ENCODE peak calls at places on chromosomes 11 and 22, in seven cellular contexts. W, I, G, O, J, Z and T are unnamed samples.

GRCh38 chr11:77201370-77201769 is 73.3 kb downstream of the MYO7A start:
- DNase-seq in J (no peak), O (no peak), G (no peak), W (no peak), I (peak), Z (no peak), T (no peak)

GRCh38 chr11:112163875-112164521 is at the start of gene IL18:
- DNase-seq in Z (peak), I (peak), O (peak), G (no peak), J (no peak), W (peak), T (peak)

GRCh38 chr11:8382436-8383053 is 118.9 kb upstream of the LMO1 start:
- DNase-seq in G (no peak), O (no peak), I (no peak), W (no peak), Z (no peak), J (no peak), T (no peak)

GRCh38 chr11:60854140-60854846 is 1.5 kb downstream of the PTGDR2 start:
- DNase-seq in I (no peak), G (no peak), Z (peak), J (no peak), O (no peak), W (no peak), T (no peak)

GRCh38 chr11:8720868-8721739 is 38.5 kb downstream of the RPL27A start:
- DNase-seq in I (no peak), W (no peak), J (no peak), O (peak), Z (no peak), G (no peak), T (no peak)

GRCh38 chr11:72191961-72192381 is at the start of gene FOLR1:
- DNase-seq in J (no peak), W (no peak), O (no peak), Z (no peak), G (no peak), I (no peak), T (no peak)

GRCh38 chr11:14124345-14124744 is 161.8 kb downstream of the SPON1 start:
- DNase-seq in J (no peak), O (no peak), I (no peak), Z (no peak), G (no peak), W (no peak), T (no peak)

GRCh38 chr22:39661842-39662676 is 91.5 kb downstream of the CACNA1I start:
- DNase-seq in J (no peak), Z (peak), I (no peak), W (no peak), G (peak), O (peak), T (no peak)

GRCh38 chr11:19110290-19110689 is 6.7 kb upstream of the ZDHHC13 start:
- DNase-seq in J (peak), O (no peak), W (no peak), Z (no peak), I (no peak), G (no peak), T (peak)

GRCh38 chr11:106621479-106621878 is 396.8 kb downstream of the GUCY1A2 start:
- DNase-seq in W (no peak), J (no peak), I (no peak), O (no peak), Z (no peak), G (no peak), T (no peak)

GRCh38 chr22:18954333-18954732 is 18.2 kb upstream of the PRODH start:
- DNase-seq in O (peak), W (peak), Z (peak), G (no peak), J (peak), I (peak), T (peak)

GRCh38 chr22:20033045-20033706 is 12.3 kb downstream of the TANGO2 start:
- DNase-seq in O (no peak), W (no peak), G (no peak), I (peak), J (no peak), Z (no peak), T (no peak)

GRCh38 chr11:65362320-65362931 is 7.9 kb downstream of the TIGD3 start:
- DNase-seq in Z (peak), W (no peak), G (no peak), J (no peak), O (peak), I (no peak), T (no peak)

GRCh38 chr22:47739216-47739615 is 976.8 kb downstream of the TBC1D22A start:
- DNase-seq in Z (no peak), W (no peak), I (no peak), G (no peak), J (no peak), O (no peak), T (no peak)

GRCh38 chr11:19433367-19433766 is 192.6 kb upstream of the E2F8 start:
- DNase-seq in W (no peak), G (no peak), J (no peak), Z (no peak), O (no peak), I (no peak), T (no peak)

GRCh38 chr22:29230916-29231875 is 25.5 kb downstream of the EMID1 start:
- DNase-seq in O (no peak), G (no peak), W (no peak), Z (peak), I (no peak), J (no peak), T (no peak)
- H3K4me3 ChIP-seq in O (no peak), G (no peak), W (no peak), Z (no peak), I (no peak), J (no peak), T (no peak)

GRCh38 chr22:44727709-44728108 is 24.7 kb upstream of the ARHGAP8 start:
- DNase-seq in W (no peak), G (no peak), J (no peak), I (peak), O (no peak), Z (no peak), T (no peak)
- TF ChIP-seq POLR2A in W (no peak), G (no peak), J (no peak), I (no peak), O (no peak), Z (no peak), T (no peak)

GRCh38 chr22:31340765-31341247 is 5.3 kb downstream of the PATZ1 start:
- DNase-seq in O (no peak), Z (no peak), G (no peak), J (no peak), I (no peak), W (no peak), T (no peak)
- H3K4me3 ChIP-seq in O (no peak), Z (no peak), G (no peak), J (no peak), I (no peak), W (no peak), T (no peak)

GRCh38 chr22:24592846-24593809 is at the start of gene LRRC75B:
- DNase-seq in G (peak), W (peak), Z (peak), I (peak), J (peak), O (peak), T (peak)
- TF ChIP-seq POLR2A in G (no peak), W (peak), Z (no peak), I (peak), J (no peak), O (peak), T (no peak)

DNA sequence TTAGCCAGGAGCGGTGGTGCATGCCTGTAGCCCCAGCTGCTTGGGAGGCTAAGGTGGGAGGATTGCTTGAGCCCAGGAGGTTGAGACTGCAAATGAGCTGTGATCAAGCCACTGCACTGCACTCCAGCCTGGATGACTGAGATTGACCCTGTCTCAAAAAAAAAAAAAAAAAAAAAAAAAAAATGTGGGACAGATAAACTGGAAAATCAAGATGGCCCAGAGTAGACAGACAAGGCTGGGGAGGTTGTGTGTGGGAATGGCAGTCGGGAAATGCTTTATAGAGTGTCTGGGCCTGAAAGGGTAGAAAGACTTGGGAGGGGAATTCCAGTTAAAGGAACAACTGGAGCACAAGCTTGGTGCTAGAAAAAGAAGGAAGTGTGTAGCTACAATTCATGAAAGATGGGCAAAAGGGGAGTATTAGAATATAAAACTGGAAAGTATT is 18.2 kb upstream of the WDR74 start:
- DNase-seq in I (no peak), G (no peak), W (no peak), O (no peak), Z (no peak), J (no peak), T (no peak)
- H3K4me3 ChIP-seq in I (no peak), G (no peak), W (peak), O (no peak), Z (peak), J (no peak), T (no peak)

GRCh38 chr22:46238541-46238940 is 11.6 kb downstream of the CDPF1 start:
- DNase-seq in I (no peak), W (no peak), Z (peak), J (no peak), O (no peak), G (no peak), T (no peak)

GRCh38 chr22:46240073-46240472 is 10.0 kb downstream of the CDPF1 start:
- DNase-seq in O (no peak), Z (no peak), G (no peak), I (no peak), W (no peak), J (no peak), T (no peak)

GRCh38 chr22:46234851-46235437 is 15.1 kb downstream of the CDPF1 start:
- DNase-seq in Z (no peak), O (no peak), J (no peak), W (no peak), I (no peak), G (no peak), T (no peak)

GRCh38 chr22:46239261-46240048 is 10.6 kb downstream of the CDPF1 start:
- DNase-seq in G (no peak), O (no peak), I (no peak), W (no peak), J (no peak), Z (peak), T (peak)

DNA sequence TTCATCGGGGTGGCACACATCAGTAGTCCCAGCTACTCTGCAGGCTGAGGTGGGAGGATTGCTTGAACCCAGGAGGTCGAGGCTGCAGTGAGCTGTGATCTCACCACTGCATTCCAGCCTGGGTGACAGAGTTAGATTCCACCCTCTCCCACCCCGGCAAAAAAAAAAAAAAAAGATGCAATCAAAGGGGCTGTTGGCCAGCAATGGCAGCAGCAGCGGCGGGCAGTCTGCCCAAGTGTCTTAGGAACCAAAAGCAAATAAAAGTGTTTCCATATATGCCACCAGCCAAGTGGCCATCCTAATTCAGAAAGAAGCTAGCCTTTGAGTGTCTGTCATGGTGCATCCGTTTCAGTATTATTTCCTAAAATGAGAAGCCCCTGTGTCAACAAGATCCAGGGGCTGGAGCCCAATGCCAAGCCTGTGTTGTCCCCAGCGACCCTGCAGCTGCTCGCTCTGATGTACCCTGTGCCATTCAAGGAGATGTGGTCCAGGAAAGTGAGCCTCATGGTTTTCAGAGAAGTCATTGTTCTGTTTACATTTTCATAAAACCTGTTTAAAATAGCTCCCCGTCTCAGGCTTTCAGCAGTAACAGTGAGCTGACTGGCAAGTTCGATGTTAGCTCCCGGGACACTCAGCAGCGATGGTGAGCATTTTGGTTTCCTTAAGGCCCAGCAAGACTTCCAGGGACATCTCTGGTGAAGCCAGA is 12.5 kb downstream of the CDPF1 start:
- DNase-seq in Z (no peak), I (no peak), W (no peak), G (no peak), J (no peak), O (no peak), T (no peak)
- TF ChIP-seq POLR2A in Z (no peak), I (no peak), W (no peak), G (no peak), J (no peak), O (no peak), T (no peak)

GRCh38 chr11:130916910-130917309 is 631 bp upstream of the SNX19 start:
- DNase-seq in W (no peak), I (no peak), G (no peak), Z (peak), J (no peak), O (no peak), T (no peak)
- H3K4me3 ChIP-seq in W (peak), I (peak), G (peak), Z (peak), J (peak), O (peak), T (peak)

DNA sequence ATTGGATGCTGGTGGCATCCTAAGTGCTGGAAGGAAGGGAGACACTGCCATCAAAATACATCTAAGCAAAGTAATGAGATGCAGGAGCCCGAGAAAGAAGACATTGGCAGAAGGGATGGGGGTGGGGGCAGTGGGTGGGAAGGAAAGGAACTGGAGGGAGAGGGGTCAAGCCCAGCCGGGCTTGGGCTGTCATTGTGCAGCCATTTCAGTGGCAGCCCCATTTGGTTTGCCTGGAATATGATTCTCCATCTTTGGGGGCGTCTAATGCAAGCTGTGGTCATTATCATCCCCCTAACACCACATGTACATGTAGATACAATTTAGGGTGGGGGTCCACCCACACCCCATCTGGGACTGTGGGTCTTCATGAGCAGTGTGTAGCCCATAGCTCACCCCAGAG is 13.9 kb upstream of the ACCSL start:
- DNase-seq in W (no peak), I (no peak), G (no peak), J (no peak), O (no peak), Z (no peak), T (no peak)
- TF ChIP-seq POLR2A in W (no peak), I (no peak), G (no peak), J (no peak), O (no peak), Z (no peak), T (no peak)

GRCh38 chr11:125398475-125398874 is 97.6 kb downstream of the FEZ1 start:
- DNase-seq in I (no peak), O (no peak), J (no peak), W (no peak), Z (peak), G (no peak), T (no peak)

GRCh38 chr11:125401235-125401634 is 94.8 kb downstream of the FEZ1 start:
- DNase-seq in O (no peak), Z (peak), G (no peak), J (peak), W (no peak), I (no peak), T (no peak)

GRCh38 chr11:125401746-125402145 is 94.3 kb downstream of the FEZ1 start:
- DNase-seq in W (no peak), I (no peak), Z (peak), G (no peak), O (no peak), J (no peak), T (peak)

GRCh38 chr11:125397421-125397820 is 98.6 kb downstream of the FEZ1 start:
- DNase-seq in J (no peak), G (no peak), I (no peak), Z (peak), O (no peak), W (no peak), T (no peak)

GRCh38 chr11:125398994-125399638 is 96.9 kb downstream of the FEZ1 start:
- DNase-seq in W (no peak), Z (peak), G (no peak), J (no peak), I (no peak), O (no peak), T (no peak)
- H3K4me3 ChIP-seq in W (no peak), Z (no peak), G (no peak), J (no peak), I (no peak), O (no peak), T (no peak)

GRCh38 chr11:128522063-128522942 is 65.1 kb downstream of the ETS1 start:
- DNase-seq in I (peak), J (peak), G (peak), W (peak), Z (peak), O (peak), T (peak)
- TF ChIP-seq POLR2A in I (peak), J (peak), G (peak), W (peak), Z (peak), O (peak), T (peak)